ENCODE peak calls at places on chromosomes 11 and 22, in four cellular contexts. Y, G, F and K are unnamed samples.

GRCh38 chr11:86511086-86511551 is 136.4 kb downstream of the CCDC81 start:
- DNase-seq in Y (no peak), F (no peak), G (no peak), K (peak)

GRCh38 chr11:124951341-124951740 is 2.7 kb upstream of the CCDC15 start:
- DNase-seq in F (no peak), Y (no peak), G (no peak), K (no peak)

GRCh38 chr11:87281496-87281895 is 243.8 kb downstream of the TMEM135 start:
- DNase-seq in F (no peak), G (no peak), Y (no peak), K (no peak)

GRCh38 chr22:30606455-30607299 is at the start of gene TCN2:
- DNase-seq in F (peak), G (peak), Y (peak), K (peak)

GRCh38 chr22:20418211-20418788 is 19.3 kb downstream of the SCARF2 start:
- DNase-seq in Y (peak), G (peak), F (peak), K (peak)

GRCh38 chr11:103870821-103871309 is 165.6 kb upstream of the DDI1 start:
- DNase-seq in G (no peak), Y (no peak), F (no peak), K (no peak)

GRCh38 chr11:3137486-3138177 is 27.5 kb downstream of the OSBPL5 start:
- DNase-seq in F (no peak), Y (no peak), G (no peak), K (no peak)

GRCh38 chr11:117072517-117073218 is 25.6 kb downstream of the SIK3 start:
- DNase-seq in F (no peak), G (peak), Y (no peak), K (peak)

GRCh38 chr11:72243567-72244316 is at the start of gene PHOX2A:
- DNase-seq in Y (no peak), F (no peak), G (no peak), K (no peak)

GRCh38 chr11:35969089-35970046 is 25.5 kb downstream of the LDLRAD3 start:
- DNase-seq in Y (no peak), G (no peak), F (no peak), K (no peak)

GRCh38 chr11:18700375-18700774 is 1.8 kb downstream of the TMEM86A start:
- DNase-seq in G (no peak), F (no peak), Y (no peak), K (peak)

GRCh38 chr22:30187726-30188407 is 58.7 kb downstream of the LIF start:
- DNase-seq in F (no peak), Y (no peak), G (no peak), K (no peak)

GRCh38 chr11:110478410-110478809 is 48.7 kb downstream of the FDX1 start:
- DNase-seq in G (no peak), F (no peak), Y (no peak), K (no peak)

GRCh38 chr11:117837070-117837776 is 12.7 kb upstream of the FXYD2 start:
- DNase-seq in G (no peak), Y (no peak), F (no peak), K (no peak)

GRCh38 chr22:49959782-49960158 is 802 bp upstream of the PIM3 start:
- DNase-seq in Y (no peak), F (no peak), G (no peak), K (no peak)